ENCODE peak calls at places on chromosomes 13 and 19, in eight cellular contexts. J, S, C, I, V, P, E and R are unnamed samples.

GRCh38 chr19:10305139-10305806 is 4.3 kb downstream of the ZGLP1 start:
- DNase-seq in J (no peak), V (no peak), P (no peak), S (no peak), C (no peak), I (no peak), E (no peak), R (no peak)

GRCh38 chr13:78618411-78618810 is 15.1 kb upstream of the POU4F1 start:
- DNase-seq in I (no peak), P (no peak), C (no peak), S (no peak), E (no peak), J (no peak), V (no peak), R (no peak)

GRCh38 chr19:18590273-18591272 is 2.0 kb downstream of the REX1BD start:
- DNase-seq in S (peak; percentile 82), E (peak; percentile 99), V (peak; percentile 89), J (no peak), I (peak; percentile 93), P (peak; percentile 98), C (peak; percentile 76), R (no peak)

GRCh38 chr13:98454389-98454881 is 122.5 kb downstream of the STK24 start:
- DNase-seq in J (no peak), V (no peak), I (no peak), E (no peak), S (peak; percentile 62), C (peak; percentile 35), P (no peak), R (peak; percentile 44)

GRCh38 chr13:111614009-111614408 is 293.6 kb downstream of the TEX29 start:
- DNase-seq in P (no peak), C (no peak), S (no peak), I (no peak), J (no peak), E (no peak), V (no peak), R (no peak)

GRCh38 chr19:17766543-17767131 is 15.4 kb downstream of the FCHO1 start:
- DNase-seq in J (peak; percentile 96), V (no peak), I (peak; percentile 86), C (peak; percentile 68), E (peak; percentile 91), S (peak; percentile 89), P (peak; percentile 93), R (peak; percentile 73)

GRCh38 chr13:38943231-38943630 is 47.4 kb downstream of the STOML3 start:
- DNase-seq in I (no peak), E (no peak), S (no peak), C (no peak), J (no peak), V (no peak), P (no peak), R (no peak)

GRCh38 chr13:91986771-91987515 is 588.5 kb downstream of the GPC5 start:
- DNase-seq in S (no peak), P (no peak), J (no peak), E (peak; percentile 8), I (no peak), V (no peak), C (no peak), R (no peak)

GRCh38 chr13:26584713-26585112 is 27.2 kb downstream of the WASF3 start:
- DNase-seq in I (no peak), J (no peak), V (no peak), P (no peak), S (no peak), C (peak; percentile 38), E (no peak), R (peak; percentile 96)

GRCh38 chr19:45952691-45953505 is 20.8 kb downstream of the NOVA2 start:
- DNase-seq in V (peak; percentile 55), E (peak; percentile 94), S (peak; percentile 79), I (no peak), P (peak; percentile 96), J (peak; percentile 39), C (peak; percentile 54), R (no peak)

GRCh38 chr19:19751846-19752245 is 18.9 kb upstream of the ZNF14 start:
- DNase-seq in J (no peak), I (no peak), C (no peak), S (peak; percentile 48), P (no peak), E (no peak), V (no peak), R (no peak)

GRCh38 chr13:58583961-58584360 is 952.4 kb downstream of the PCDH17 start:
- DNase-seq in P (no peak), C (no peak), V (no peak), I (no peak), S (no peak), J (no peak), E (no peak), R (no peak)

DNA sequence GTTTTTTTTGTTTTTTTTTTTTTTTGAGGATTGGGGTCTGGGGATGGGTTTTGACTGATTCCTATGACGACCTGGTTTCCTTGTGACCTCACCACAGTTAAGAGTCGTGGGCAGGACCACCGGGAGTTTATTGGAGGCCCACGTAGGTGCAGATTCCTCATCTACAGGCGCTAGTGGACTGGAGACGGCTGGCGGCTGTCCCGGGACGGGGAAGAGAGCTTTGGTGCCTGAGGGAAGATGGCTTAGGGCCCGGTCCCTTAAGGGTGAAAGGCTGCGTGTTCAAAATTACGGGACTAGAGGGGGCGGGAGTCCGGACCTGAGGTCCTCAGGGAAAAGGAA is 679 bp upstream of the TEAD2 start:
- DNase-seq in J (peak; percentile 56), V (peak; percentile 48), E (no peak), P (no peak), C (no peak), S (peak; percentile 90), I (no peak), R (no peak)
- H3K4me3 ChIP-seq in J (peak overlapping the region; percentile 62), V (peak overlapping the region; percentile 64), E (peak overlapping the region; percentile 25), P (peak overlapping the region; percentile 76), C (peak overlapping the region; percentile 34), S (peak overlapping the region; percentile 45), I (no peak overlapping the region), R (peak overlapping the region; percentile 97)

DNA sequence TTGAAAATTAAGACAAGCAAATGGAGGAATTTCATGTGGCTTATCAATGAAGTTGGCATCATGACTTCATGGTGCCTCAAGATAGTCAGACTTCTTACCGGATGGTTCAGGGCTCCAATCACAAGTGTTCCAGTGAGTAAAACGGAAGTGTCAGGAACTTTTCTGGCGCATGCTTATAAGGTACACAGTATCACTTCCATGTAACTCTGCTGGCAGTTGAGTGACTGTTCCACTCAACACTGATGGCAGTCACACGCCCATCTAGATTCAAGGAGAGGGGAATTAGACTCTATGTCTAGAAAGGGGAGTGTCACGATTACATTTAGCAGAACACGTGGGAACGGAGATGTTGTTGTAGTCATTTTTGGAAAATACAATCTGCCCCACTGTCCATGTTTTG is 114.3 kb downstream of the KCTD15 start:
- DNase-seq in S (no peak), I (no peak), J (no peak), V (no peak), C (no peak), E (no peak), P (no peak), R (no peak)
- H3K9ac ChIP-seq in S (no peak overlapping the region), I (no peak overlapping the region), J (no peak overlapping the region), V (no peak overlapping the region), C (no peak overlapping the region), E (no peak overlapping the region), P (no peak overlapping the region), R (no peak overlapping the region)

GRCh38 chr19:4066176-4066606 is 508 bp downstream of the ZBTB7A start:
- DNase-seq in V (no peak), P (no peak), I (no peak), S (no peak), J (peak; percentile 71), E (no peak), C (no peak), R (no peak)

GRCh38 chr19:4064073-4064550 is 2.6 kb downstream of the ZBTB7A start:
- DNase-seq in J (peak; percentile 46), E (no peak), S (peak; percentile 80), I (no peak), V (peak; percentile 63), P (peak; percentile 47), C (no peak), R (peak; percentile 29)

GRCh38 chr19:4064551-4065260 is 2.0 kb downstream of the ZBTB7A start:
- DNase-seq in I (peak; percentile 81), J (peak; percentile 61), S (peak; percentile 91), P (peak; percentile 65), E (peak; percentile 53), V (peak; percentile 86), C (no peak), R (peak; percentile 35)

GRCh38 chr19:4066682-4067395 is at the start of gene ZBTB7A:
- DNase-seq in J (peak; percentile 88), C (peak; percentile 68), S (peak; percentile 96), I (peak; percentile 89), V (peak; percentile 89), E (peak; percentile 63), P (peak; percentile 75), R (peak; percentile 63)

GRCh38 chr19:4065430-4066175 is 1.1 kb downstream of the ZBTB7A start:
- DNase-seq in V (peak; percentile 99), J (peak; percentile 94), C (peak; percentile 92), S (peak; percentile 100), P (peak; percentile 99), I (peak; percentile 99), E (peak; percentile 98), R (peak; percentile 94)
- H3K4me3 ChIP-seq in V (peak overlapping the region; percentile 80), J (peak overlapping the region; percentile 81), C (peak overlapping the region; percentile 92), S (no peak overlapping the region), P (peak overlapping the region; percentile 81), I (peak overlapping the region; percentile 89), E (no peak overlapping the region), R (no peak overlapping the region)

GRCh38 chr19:49391581-49392399 is 3.7 kb downstream of the KASH5 start:
- DNase-seq in V (peak; percentile 88), J (peak; percentile 81), S (peak; percentile 90), I (peak; percentile 95), C (peak; percentile 65), E (peak; percentile 90), P (peak; percentile 92), R (peak; percentile 55)
- H3K9ac ChIP-seq in V (no peak overlapping the region), J (no peak overlapping the region), S (no peak overlapping the region), I (peak overlapping the region; percentile 66), C (no peak overlapping the region), E (no peak overlapping the region), P (no peak overlapping the region), R (no peak overlapping the region)

GRCh38 chr19:57537953-57538547 is 10.9 kb downstream of the ZNF549 start:
- DNase-seq in E (peak; percentile 21), I (no peak), C (no peak), P (no peak), S (no peak), J (no peak), V (no peak), R (no peak)
- H3K4me3 ChIP-seq in E (peak overlapping the region; percentile 13), I (peak overlapping the region; percentile 3), C (no peak overlapping the region), P (no peak overlapping the region), S (peak overlapping the region; percentile 1), J (no peak overlapping the region), V (peak overlapping the region; percentile 6), R (no peak overlapping the region)

GRCh38 chr19:7130043-7130442 is 60.5 kb downstream of the ZNF557 start:
- DNase-seq in J (no peak), S (no peak), V (no peak), I (no peak), E (no peak), C (no peak), P (no peak), R (no peak)
- H3K9ac ChIP-seq in J (no peak overlapping the region), S (no peak overlapping the region), V (no peak overlapping the region), I (no peak overlapping the region), E (no peak overlapping the region), C (no peak overlapping the region), P (no peak overlapping the region), R (no peak overlapping the region)

GRCh38 chr19:4914736-4915501 is 5.6 kb downstream of the UHRF1 start:
- DNase-seq in P (no peak), I (no peak), V (no peak), S (no peak), C (peak; percentile 93), E (peak; percentile 40), J (peak; percentile 93), R (peak; percentile 21)
- H3K4me3 ChIP-seq in P (no peak overlapping the region), I (no peak overlapping the region), V (no peak overlapping the region), S (no peak overlapping the region), C (no peak overlapping the region), E (no peak overlapping the region), J (peak overlapping the region; percentile 7), R (no peak overlapping the region)